ENCODE peak calls at places on chromosomes 2 and 18, in seven cellular contexts. One of them, this sample, is unnamed.

GRCh38 chr2:240557808-240558207 is at the start of gene ANKMY1:
- DNase-seq in astrocyte: peak
- DNase-seq in suprapubic skin: peak
- DNase-seq in H1: no peak
- DNase-seq in aorta: peak
- DNase-seq in heart left ventricle: no peak
- DNase-seq in cardiac muscle cell: peak
- DNase-seq in this sample: peak

GRCh38 chr2:177393381-177393780 is 808 bp downstream of the AGPS start:
- DNase-seq in astrocyte: no peak
- DNase-seq in suprapubic skin: no peak
- DNase-seq in H1: no peak
- DNase-seq in aorta: no peak
- DNase-seq in heart left ventricle: no peak
- DNase-seq in cardiac muscle cell: no peak
- DNase-seq in this sample: no peak

GRCh38 chr2:240631561-240632290 is 6.4 kb downstream of the GPR35 start:
- DNase-seq in astrocyte: no peak
- DNase-seq in suprapubic skin: peak
- DNase-seq in H1: no peak
- DNase-seq in aorta: no peak
- DNase-seq in heart left ventricle: no peak
- DNase-seq in cardiac muscle cell: no peak
- DNase-seq in this sample: peak

GRCh38 chr2:10254373-10255188 is 48.1 kb upstream of the HPCAL1 start:
- DNase-seq in astrocyte: peak
- DNase-seq in suprapubic skin: no peak
- DNase-seq in H1: no peak
- DNase-seq in aorta: peak
- DNase-seq in heart left ventricle: no peak
- DNase-seq in cardiac muscle cell: no peak
- DNase-seq in this sample: no peak

GRCh38 chr18:75728621-75729020 is 301.1 kb upstream of the SMIM21 start:
- DNase-seq in astrocyte: no peak
- DNase-seq in suprapubic skin: no peak
- DNase-seq in H1: no peak
- DNase-seq in aorta: no peak
- DNase-seq in heart left ventricle: no peak
- DNase-seq in cardiac muscle cell: no peak
- DNase-seq in this sample: no peak

GRCh38 chr2:58304843-58305242 is 63.7 kb upstream of the FANCL start:
- DNase-seq in astrocyte: no peak
- DNase-seq in suprapubic skin: no peak
- DNase-seq in H1: no peak
- DNase-seq in aorta: no peak
- DNase-seq in heart left ventricle: no peak
- DNase-seq in cardiac muscle cell: no peak
- DNase-seq in this sample: no peak

GRCh38 chr2:110906613-110907365 is 174.4 kb downstream of the ACOXL start:
- DNase-seq in astrocyte: no peak
- DNase-seq in suprapubic skin: no peak
- DNase-seq in H1: no peak
- DNase-seq in aorta: no peak
- DNase-seq in heart left ventricle: no peak
- DNase-seq in cardiac muscle cell: no peak
- DNase-seq in this sample: no peak

GRCh38 chr2:236271851-236272250 is 7.6 kb upstream of the ASB18 start:
- DNase-seq in astrocyte: no peak
- DNase-seq in suprapubic skin: no peak
- DNase-seq in H1: no peak
- DNase-seq in aorta: no peak
- DNase-seq in heart left ventricle: no peak
- DNase-seq in cardiac muscle cell: no peak
- DNase-seq in this sample: no peak

GRCh38 chr2:109376796-109377495 is 236.8 kb downstream of the SEPTIN10 start:
- DNase-seq in astrocyte: no peak
- DNase-seq in suprapubic skin: peak
- DNase-seq in H1: no peak
- DNase-seq in aorta: no peak
- DNase-seq in heart left ventricle: peak
- DNase-seq in cardiac muscle cell: no peak
- DNase-seq in this sample: no peak

GRCh38 chr2:75003773-75004172 is 45.3 kb downstream of the POLE4 start:
- DNase-seq in astrocyte: no peak
- DNase-seq in suprapubic skin: no peak
- DNase-seq in H1: no peak
- DNase-seq in aorta: no peak
- DNase-seq in heart left ventricle: no peak
- DNase-seq in cardiac muscle cell: peak
- DNase-seq in this sample: no peak

GRCh38 chr18:62523631-62524442 is 1.0 kb downstream of the ZCCHC2 start:
- DNase-seq in astrocyte: peak
- DNase-seq in suprapubic skin: peak
- DNase-seq in H1: no peak
- DNase-seq in aorta: peak
- DNase-seq in heart left ventricle: peak
- DNase-seq in cardiac muscle cell: peak
- DNase-seq in this sample: peak

GRCh38 chr18:5309888-5310470 is 14.5 kb upstream of the ZBTB14 start:
- DNase-seq in astrocyte: no peak
- DNase-seq in suprapubic skin: no peak
- DNase-seq in H1: no peak
- DNase-seq in aorta: no peak
- DNase-seq in heart left ventricle: no peak
- DNase-seq in cardiac muscle cell: no peak
- DNase-seq in this sample: no peak

GRCh38 chr18:58618822-58619553 is 9.9 kb downstream of the ALPK2 start:
- DNase-seq in astrocyte: no peak
- DNase-seq in suprapubic skin: no peak
- DNase-seq in H1: no peak
- DNase-seq in aorta: no peak
- DNase-seq in heart left ventricle: no peak
- DNase-seq in cardiac muscle cell: no peak
- DNase-seq in this sample: no peak

GRCh38 chr2:183248866-183249567 is 124.8 kb downstream of the NUP35 start:
- DNase-seq in astrocyte: peak
- DNase-seq in suprapubic skin: no peak
- DNase-seq in H1: no peak
- DNase-seq in aorta: no peak
- DNase-seq in heart left ventricle: no peak
- DNase-seq in cardiac muscle cell: peak
- DNase-seq in this sample: no peak

GRCh38 chr18:12819330-12819729 is 64.7 kb downstream of the PTPN2 start:
- DNase-seq in astrocyte: no peak
- DNase-seq in suprapubic skin: no peak
- DNase-seq in H1: no peak
- DNase-seq in aorta: no peak
- DNase-seq in heart left ventricle: no peak
- DNase-seq in cardiac muscle cell: no peak
- DNase-seq in this sample: no peak

GRCh38 chr2:159108178-159108893 is 139.9 kb downstream of the TANC1 start:
- DNase-seq in astrocyte: no peak
- DNase-seq in suprapubic skin: no peak
- DNase-seq in H1: no peak
- DNase-seq in aorta: no peak
- DNase-seq in heart left ventricle: peak
- DNase-seq in cardiac muscle cell: no peak
- DNase-seq in this sample: no peak

GRCh38 chr18:27921904-27922541 is 254.9 kb downstream of the CDH2 start:
- DNase-seq in astrocyte: peak
- DNase-seq in suprapubic skin: no peak
- DNase-seq in H1: no peak
- DNase-seq in aorta: peak
- DNase-seq in heart left ventricle: no peak
- DNase-seq in cardiac muscle cell: peak
- DNase-seq in this sample: no peak

GRCh38 chr2:71156531-71156930 is 26.1 kb downstream of the MPHOSPH10 start:
- DNase-seq in astrocyte: no peak
- DNase-seq in suprapubic skin: no peak
- DNase-seq in H1: no peak
- DNase-seq in aorta: no peak
- DNase-seq in heart left ventricle: no peak
- DNase-seq in cardiac muscle cell: peak
- DNase-seq in this sample: no peak

GRCh38 chr2:197137234-197137633 is 173.3 kb downstream of the ANKRD44 start:
- DNase-seq in astrocyte: peak
- DNase-seq in suprapubic skin: no peak
- DNase-seq in H1: no peak
- DNase-seq in aorta: no peak
- DNase-seq in heart left ventricle: no peak
- DNase-seq in cardiac muscle cell: peak
- DNase-seq in this sample: no peak

GRCh38 chr2:200600549-200601212 is 14.9 kb downstream of the AOX1 start:
- DNase-seq in astrocyte: peak
- DNase-seq in suprapubic skin: no peak
- DNase-seq in H1: no peak
- DNase-seq in aorta: no peak
- DNase-seq in heart left ventricle: no peak
- DNase-seq in cardiac muscle cell: no peak
- DNase-seq in this sample: no peak

GRCh38 chr2:233081232-233081730 is 21.1 kb downstream of the INPP5D start:
- DNase-seq in astrocyte: no peak
- DNase-seq in suprapubic skin: no peak
- DNase-seq in H1: no peak
- DNase-seq in aorta: no peak
- DNase-seq in heart left ventricle: no peak
- DNase-seq in cardiac muscle cell: no peak
- DNase-seq in this sample: no peak

GRCh38 chr2:233081731-233082221 is 21.6 kb downstream of the INPP5D start:
- DNase-seq in astrocyte: no peak
- DNase-seq in suprapubic skin: no peak
- DNase-seq in H1: no peak
- DNase-seq in aorta: peak
- DNase-seq in heart left ventricle: no peak
- DNase-seq in cardiac muscle cell: no peak
- DNase-seq in this sample: peak

GRCh38 chr2:233082934-233083755 is 23.0 kb downstream of the INPP5D start:
- DNase-seq in astrocyte: no peak
- DNase-seq in suprapubic skin: no peak
- DNase-seq in H1: no peak
- DNase-seq in aorta: peak
- DNase-seq in heart left ventricle: no peak
- DNase-seq in cardiac muscle cell: no peak
- DNase-seq in this sample: peak

GRCh38 chr2:233083782-233084181 is 23.6 kb downstream of the INPP5D start:
- DNase-seq in astrocyte: no peak
- DNase-seq in suprapubic skin: no peak
- DNase-seq in H1: no peak
- DNase-seq in aorta: no peak
- DNase-seq in heart left ventricle: no peak
- DNase-seq in cardiac muscle cell: no peak
- DNase-seq in this sample: no peak

DNA sequence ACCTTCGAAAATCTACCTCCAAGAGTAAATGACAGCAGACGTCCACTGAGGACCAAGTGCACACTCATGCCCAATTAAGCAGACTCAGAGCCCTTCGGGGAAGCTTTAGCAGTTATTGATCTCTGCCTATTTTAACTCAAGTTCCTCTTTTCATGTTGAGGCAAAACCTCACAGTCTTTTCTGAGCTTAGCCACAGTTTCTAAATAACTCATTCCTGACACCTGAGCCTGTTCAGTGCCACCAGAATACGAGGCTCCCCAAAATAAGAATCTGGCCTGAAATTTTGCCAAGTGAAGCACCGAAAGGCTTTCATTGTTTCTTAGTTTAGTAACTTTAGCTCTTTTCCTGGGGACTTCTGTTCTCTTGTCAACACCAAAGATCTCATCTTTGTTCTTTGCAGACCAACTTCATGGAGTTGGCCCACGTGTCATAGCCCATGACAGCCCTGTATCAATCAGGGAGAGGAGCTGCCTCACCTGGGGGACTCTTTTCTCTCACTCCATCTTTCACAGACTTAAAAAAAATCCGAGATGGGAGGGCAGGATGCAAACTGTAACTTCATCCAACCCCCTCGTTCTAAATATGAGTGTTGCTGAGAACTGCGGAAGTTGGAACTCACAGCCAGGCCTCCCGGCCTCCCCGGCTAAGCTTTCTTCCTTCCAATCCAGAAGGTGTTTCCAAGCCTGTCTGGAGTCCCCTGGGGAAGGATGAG is 22.2 kb downstream of the INPP5D start:
- DNase-seq in astrocyte: no peak
- DNase-seq in suprapubic skin: no peak
- DNase-seq in H1: no peak
- DNase-seq in aorta: no peak
- DNase-seq in heart left ventricle: no peak
- DNase-seq in cardiac muscle cell: no peak
- DNase-seq in this sample: no peak
- H3K4me3 ChIP-seq in astrocyte: no peak
- H3K4me3 ChIP-seq in suprapubic skin: no peak
- H3K4me3 ChIP-seq in H1: no peak
- H3K4me3 ChIP-seq in aorta: no peak
- H3K4me3 ChIP-seq in heart left ventricle: no peak
- H3K4me3 ChIP-seq in cardiac muscle cell: no peak
- H3K4me3 ChIP-seq in this sample: no peak

GRCh38 chr2:235024951-235025773 is 73.3 kb downstream of the SH3BP4 start:
- DNase-seq in astrocyte: no peak
- DNase-seq in suprapubic skin: no peak
- DNase-seq in H1: no peak
- DNase-seq in aorta: no peak
- DNase-seq in heart left ventricle: no peak
- DNase-seq in cardiac muscle cell: no peak
- DNase-seq in this sample: no peak
- H3K4me3 ChIP-seq in astrocyte: no peak
- H3K4me3 ChIP-seq in suprapubic skin: no peak
- H3K4me3 ChIP-seq in H1: no peak
- H3K4me3 ChIP-seq in aorta: no peak
- H3K4me3 ChIP-seq in heart left ventricle: no peak
- H3K4me3 ChIP-seq in cardiac muscle cell: no peak
- H3K4me3 ChIP-seq in this sample: no peak

GRCh38 chr2:118854507-118855300 is 7.3 kb upstream of the EN1 start:
- DNase-seq in astrocyte: no peak
- DNase-seq in suprapubic skin: no peak
- DNase-seq in H1: no peak
- DNase-seq in aorta: no peak
- DNase-seq in heart left ventricle: no peak
- DNase-seq in cardiac muscle cell: no peak
- DNase-seq in this sample: no peak
- H3K4me3 ChIP-seq in astrocyte: peak
- H3K4me3 ChIP-seq in suprapubic skin: peak
- H3K4me3 ChIP-seq in H1: peak
- H3K4me3 ChIP-seq in aorta: no peak
- H3K4me3 ChIP-seq in heart left ventricle: no peak
- H3K4me3 ChIP-seq in cardiac muscle cell: peak
- H3K4me3 ChIP-seq in this sample: no peak

GRCh38 chr18:23684515-23685197 is 4.6 kb upstream of the LAMA3 start:
- DNase-seq in astrocyte: peak
- DNase-seq in suprapubic skin: no peak
- DNase-seq in H1: no peak
- DNase-seq in aorta: no peak
- DNase-seq in heart left ventricle: no peak
- DNase-seq in cardiac muscle cell: peak
- DNase-seq in this sample: no peak
- H3K4me3 ChIP-seq in astrocyte: no peak
- H3K4me3 ChIP-seq in suprapubic skin: no peak
- H3K4me3 ChIP-seq in H1: no peak
- H3K4me3 ChIP-seq in aorta: no peak
- H3K4me3 ChIP-seq in heart left ventricle: no peak
- H3K4me3 ChIP-seq in cardiac muscle cell: no peak
- H3K4me3 ChIP-seq in this sample: no peak

GRCh38 chr18:79765491-79766245 is 32.1 kb upstream of the KCNG2 start:
- DNase-seq in astrocyte: peak
- DNase-seq in suprapubic skin: peak
- DNase-seq in H1: no peak
- DNase-seq in aorta: peak
- DNase-seq in heart left ventricle: no peak
- DNase-seq in cardiac muscle cell: peak
- DNase-seq in this sample: peak
- H3K4me3 ChIP-seq in astrocyte: no peak
- H3K4me3 ChIP-seq in suprapubic skin: no peak
- H3K4me3 ChIP-seq in H1: no peak
- H3K4me3 ChIP-seq in aorta: no peak
- H3K4me3 ChIP-seq in heart left ventricle: no peak
- H3K4me3 ChIP-seq in cardiac muscle cell: no peak
- H3K4me3 ChIP-seq in this sample: no peak